ENCODE peak calls at places on chromosome 18, in seven cellular contexts. C, F, A, O, N, P and S are unnamed samples. For H3K4me1, the result is how much of the 10 kb centered on the place peaks cover.

GRCh38 chr18:64518191-64518590 is 369.3 kb upstream of the LINC00305 start:
- DNase-seq in C (no peak), F (no peak), A (no peak), O (no peak), N (no peak), P (no peak), S (no peak)

GRCh38 chr18:24118750-24119577 is 19.9 kb upstream of the CABYR start:
- DNase-seq in C (peak), F (peak), A (peak), O (peak), N (peak), P (peak), S (no peak)

GRCh38 chr18:43031169-43031568 is 84.3 kb downstream of the RIT2 start:
- DNase-seq in C (no peak), F (no peak), A (no peak), O (no peak), N (no peak), P (no peak), S (no peak)

GRCh38 chr18:11859903-11860407 is 8.7 kb downstream of the CHMP1B start:
- DNase-seq in C (peak), F (no peak), A (no peak), O (no peak), N (no peak), P (no peak), S (no peak)

GRCh38 chr18:710418-711300 is 1.8 kb downstream of the ENOSF1 start:
- DNase-seq in C (no peak), F (no peak), A (no peak), O (no peak), N (no peak), P (no peak), S (no peak)

GRCh38 chr18:78196280-78196679 is 783.3 kb upstream of the SALL3 start:
- DNase-seq in C (no peak), F (no peak), A (no peak), O (no peak), N (no peak), P (no peak), S (no peak)

GRCh38 chr18:37389684-37390368 is 175.8 kb downstream of the CELF4 start:
- DNase-seq in C (no peak), F (no peak), A (no peak), O (no peak), N (no peak), P (no peak), S (no peak)

GRCh38 chr18:3458378-3458777 is 8.4 kb downstream of the TGIF1 start:
- DNase-seq in C (no peak), F (no peak), A (no peak), O (no peak), N (no peak), P (no peak), S (no peak)

GRCh38 chr18:6521804-6522418 is 107.2 kb upstream of the L3MBTL4 start:
- DNase-seq in C (peak), F (no peak), A (no peak), O (peak), N (peak), P (no peak), S (no peak)

GRCh38 chr18:32469190-32469611 is 1.5 kb downstream of the GAREM1 start:
- DNase-seq in C (peak), F (peak), A (no peak), O (peak), N (peak), P (no peak), S (peak)

GRCh38 chr18:58776084-58776483 is 88.6 kb upstream of the ZNF532 start:
- DNase-seq in C (no peak), F (no peak), A (no peak), O (no peak), N (no peak), P (no peak), S (no peak)

GRCh38 chr18:22550861-22551260 is 133.1 kb upstream of the CTAGE1 start:
- DNase-seq in C (no peak), F (no peak), A (no peak), O (no peak), N (no peak), P (no peak), S (no peak)

DNA sequence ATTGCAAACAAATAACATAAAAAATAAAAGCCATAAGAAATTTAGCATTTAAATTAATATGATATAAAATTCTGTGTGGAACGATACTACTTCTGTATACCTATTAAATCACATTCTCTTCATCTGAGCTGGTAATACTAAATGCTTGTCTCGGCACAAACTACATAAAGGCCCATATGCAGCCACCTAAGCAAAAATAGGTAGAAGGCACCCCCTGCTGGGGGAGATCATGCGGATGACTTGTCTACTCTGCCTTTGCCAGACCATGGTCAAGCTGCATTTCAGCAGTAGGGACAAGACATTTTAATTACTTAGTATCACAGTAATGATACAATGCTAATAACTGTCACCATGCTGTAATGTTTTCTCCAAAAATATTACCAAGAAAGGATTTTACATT is 108.0 kb downstream of the CDH19 start:
- DNase-seq in C (peak), F (peak), A (no peak), O (peak), N (peak), P (no peak), S (peak)
- TF ChIP-seq CTCF in C (peak), F (peak), A (no peak), O (peak), N (peak), P (no peak), S (peak)

DNA sequence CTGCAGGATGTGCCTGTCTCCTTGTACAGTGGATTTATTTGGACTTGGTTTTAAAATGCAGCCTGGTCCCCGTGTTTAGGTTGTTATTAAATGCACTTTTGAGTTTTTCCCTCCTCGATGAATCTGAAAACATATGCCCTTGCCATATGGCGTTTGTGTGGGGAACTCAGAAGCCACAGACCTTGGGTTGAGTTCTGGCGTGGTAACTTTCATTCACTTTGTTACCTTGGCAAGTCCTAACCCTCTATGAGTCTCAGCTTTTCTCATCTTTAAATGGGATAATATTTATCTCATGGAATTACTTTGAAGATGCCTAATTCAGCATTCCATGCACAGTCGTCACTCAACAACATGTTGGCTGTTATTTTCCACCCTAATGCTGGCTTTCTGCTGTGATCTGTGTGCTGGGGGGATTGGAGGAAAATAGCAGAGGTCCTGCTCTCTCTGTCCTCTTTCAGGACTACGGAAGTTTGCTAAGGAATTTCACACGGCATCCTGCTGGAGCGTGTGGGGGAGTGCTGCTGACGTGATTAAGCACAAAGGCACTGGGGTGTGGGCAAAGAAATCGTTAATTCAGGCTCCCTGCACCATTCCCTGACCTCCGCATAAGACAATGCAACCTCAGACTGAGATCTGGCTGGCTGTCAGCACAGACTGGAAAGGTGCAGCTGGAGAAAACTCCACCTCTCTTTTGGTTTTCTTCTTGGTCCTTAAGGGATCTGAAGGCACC is 61.7 kb downstream of the LDLRAD4 start:
- DNase-seq in C (no peak), F (no peak), A (no peak), O (no peak), N (no peak), P (no peak), S (no peak)
- H3K4me1 ChIP-seq in C (under half), F (under half), A (under half), O (under half), N (under half), P (under half), S (under half)

DNA sequence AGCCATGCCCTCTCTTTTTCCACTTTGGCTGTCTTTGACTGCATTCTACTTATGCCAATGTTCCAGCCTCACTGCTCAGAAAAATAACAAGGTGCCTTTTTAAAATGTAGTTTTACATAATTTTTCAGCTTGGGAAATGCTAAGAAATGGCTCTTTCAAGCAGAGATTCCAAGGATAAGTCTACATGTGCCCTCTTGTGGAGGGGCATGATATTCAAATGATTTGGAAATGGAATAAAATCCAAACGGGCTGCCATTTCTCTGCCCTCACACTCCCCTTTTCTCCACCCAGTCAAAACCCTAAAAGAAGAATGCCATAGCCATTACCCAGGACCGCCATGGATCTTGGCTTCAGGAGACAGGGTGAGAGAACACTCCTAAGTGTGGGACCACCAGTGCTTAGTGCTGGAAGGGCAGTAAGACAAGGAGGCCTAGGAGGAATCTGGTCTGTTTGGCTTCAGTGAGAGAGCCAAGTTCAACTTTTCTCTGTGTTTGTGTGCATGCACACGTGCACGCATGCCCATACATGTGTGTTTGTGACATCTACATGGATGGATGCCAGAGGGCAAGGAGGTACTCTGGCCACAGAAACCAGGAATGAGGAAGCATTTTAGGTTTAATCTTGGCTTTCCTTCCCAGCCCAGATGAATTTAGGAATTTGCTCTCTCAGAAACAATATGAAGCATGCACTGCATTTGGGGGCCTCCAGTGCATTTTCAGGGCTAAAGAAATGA is 174.0 kb upstream of the SLC14A2 start:
- DNase-seq in C (no peak), F (no peak), A (no peak), O (no peak), N (no peak), P (no peak), S (no peak)
- TF ChIP-seq CTCF in C (no peak), F (no peak), A (no peak), O (peak), N (peak), P (no peak), S (peak)

DNA sequence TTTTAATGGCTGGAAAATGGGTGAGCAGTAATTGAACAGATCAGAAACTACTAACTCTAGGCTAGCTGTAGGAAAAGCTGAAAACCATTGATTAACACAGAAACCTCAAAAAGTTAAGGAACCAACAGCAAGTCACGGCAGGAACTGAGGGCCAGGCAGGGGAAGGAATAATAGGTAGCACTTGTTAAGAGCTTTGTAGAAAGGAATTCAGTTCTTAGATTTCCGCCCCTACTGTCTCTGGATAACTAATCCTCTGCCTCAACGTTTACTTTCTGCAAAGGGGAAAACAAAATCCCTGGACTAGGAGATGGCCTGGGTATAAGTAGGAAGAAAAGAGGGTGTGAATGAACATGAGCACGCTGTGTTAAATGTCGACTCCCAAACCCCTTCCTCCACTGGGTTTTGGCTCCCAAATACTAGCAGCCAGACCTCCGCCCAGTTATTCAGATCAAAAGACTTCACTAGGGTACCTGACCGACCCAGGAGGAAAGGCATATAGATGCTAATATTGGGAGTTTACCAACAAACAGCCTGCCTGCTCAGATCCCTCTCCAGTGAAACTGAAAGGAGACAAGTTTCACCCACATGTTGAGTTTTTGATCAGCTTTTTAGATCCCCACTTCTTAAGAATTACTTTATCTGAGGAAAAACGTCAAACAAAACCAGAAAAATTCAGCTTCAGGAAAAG is 12.4 kb downstream of the SMAD2 start:
- DNase-seq in C (no peak), F (no peak), A (no peak), O (no peak), N (no peak), P (no peak), S (no peak)
- H3K4me1 ChIP-seq in C (under half), F (under half), A (under half), O (under half), N (under half), P (under half), S (under half)